ENCODE peak calls at places on chromosomes 6 and 20, in eight cellular contexts. C is RWPE1, M is GM12865, E is ELR, X is fibroblast of the aortic adventitia, G is non-pigmented ciliary epithelial cell, N is NCI-H446 treated with DMSO at 0.1 percent for 48 hours, D is Caki2. Z is an unnamed sample.

GRCh38 chr6:17580518-17581048 is 19.5 kb upstream of the FAM8A1 start:
- DNase-seq in C (peak), M (no peak), E (peak), X (peak), G (no peak), N (no peak), D (peak), Z (peak)

GRCh38 chr6:1602356-1602713 is 7.4 kb upstream of the FOXC1 start:
- DNase-seq in C (no peak), M (no peak), E (no peak), X (no peak), G (no peak), N (no peak), D (no peak), Z (no peak)

GRCh38 chr6:93136111-93136510 is 283.2 kb downstream of the EPHA7 start:
- DNase-seq in C (no peak), M (no peak), E (no peak), X (no peak), G (no peak), N (no peak), D (no peak), Z (no peak)

GRCh38 chr6:12598919-12599318 is 117.6 kb upstream of the PHACTR1 start:
- DNase-seq in C (no peak), M (no peak), E (no peak), X (no peak), G (no peak), N (no peak), D (no peak), Z (no peak)

GRCh38 chr6:158713469-158713868 is 63.6 kb downstream of the SYTL3 start:
- DNase-seq in C (no peak), M (no peak), E (no peak), X (no peak), G (no peak), N (no peak), D (no peak), Z (no peak)

GRCh38 chr20:59577809-59578601 is 26.3 kb upstream of the PHACTR3 start:
- DNase-seq in C (no peak), M (no peak), E (no peak), X (no peak), G (no peak), N (no peak), D (no peak), Z (no peak)

GRCh38 chr20:5835234-5835845 is 85.1 kb downstream of the SHLD1 start:
- DNase-seq in C (peak), M (no peak), E (peak), X (peak), G (no peak), N (peak), D (no peak), Z (no peak)

GRCh38 chr6:126252154-126252553 is 87.8 kb upstream of the CENPW start:
- DNase-seq in C (no peak), M (no peak), E (no peak), X (no peak), G (no peak), N (no peak), D (no peak), Z (no peak)

GRCh38 chr6:106767271-106767670 is 137.9 kb downstream of the QRSL1 start:
- DNase-seq in C (no peak), M (no peak), E (no peak), X (no peak), G (no peak), N (no peak), D (no peak), Z (no peak)

GRCh38 chr6:52049252-52050050 is 38.0 kb downstream of the PKHD1 start:
- DNase-seq in C (peak), M (peak), E (peak), X (peak), G (peak), N (peak), D (peak), Z (no peak)